ENCODE peak calls at places on chromosomes 16 and 17, in seven cellular contexts. M, R, K, I, P, W and A are unnamed samples.

GRCh38 chr16:3188925-3189825 is 1.2 kb downstream of the OR1F1 start:
- DNase-seq in P (no peak), K (peak), I (no peak), W (peak), M (no peak), R (no peak), A (peak)

GRCh38 chr16:16120044-16120381 is 103.3 kb downstream of the ABCC6 start:
- DNase-seq in I (no peak), K (no peak), P (no peak), W (no peak), R (no peak), M (no peak), A (no peak)

GRCh38 chr17:4706121-4706520 is 2.2 kb upstream of the PELP1 start:
- DNase-seq in R (no peak), I (no peak), W (no peak), P (no peak), K (no peak), M (no peak), A (no peak)

GRCh38 chr17:8846768-8847211 is 20.7 kb downstream of the PIK3R6 start:
- DNase-seq in I (no peak), P (no peak), W (no peak), M (peak), R (no peak), K (no peak), A (peak)

GRCh38 chr17:39782980-39783379 is 45.2 kb downstream of the GRB7 start:
- DNase-seq in R (no peak), P (no peak), M (no peak), I (no peak), K (no peak), W (no peak), A (no peak)

GRCh38 chr16:58128721-58129096 is 472 bp downstream of the CFAP20 start:
- DNase-seq in K (no peak), M (peak), P (peak), W (no peak), I (no peak), R (no peak), A (no peak)

GRCh38 chr17:57677858-57678257 is 67.2 kb downstream of the CCDC182 start:
- DNase-seq in R (no peak), I (no peak), K (no peak), P (no peak), M (no peak), W (no peak), A (no peak)

GRCh38 chr16:89317101-89317671 is 99.7 kb downstream of the ZNF778 start:
- DNase-seq in M (no peak), W (no peak), P (peak), R (no peak), I (no peak), K (no peak), A (no peak)

GRCh38 chr17:66466933-66467367 is 164.5 kb downstream of the PRKCA start:
- DNase-seq in I (peak), W (peak), P (no peak), R (no peak), K (peak), M (no peak), A (peak)

GRCh38 chr17:12613566-12613965 is 52.1 kb upstream of the MYOCD start:
- DNase-seq in W (peak), R (no peak), M (no peak), I (no peak), P (no peak), K (no peak), A (peak)

GRCh38 chr17:7848665-7849184 is 6.1 kb upstream of the TMEM88 start:
- DNase-seq in P (no peak), W (no peak), K (no peak), M (no peak), R (no peak), I (no peak), A (no peak)

GRCh38 chr17:72575542-72576233 is 454.9 kb downstream of the SOX9 start:
- DNase-seq in I (no peak), K (no peak), M (no peak), R (no peak), W (no peak), P (no peak), A (no peak)